ENCODE peak calls at places on chromosomes 3 and 15, in seven cellular contexts. X is activated T-cell treated with anti-CD3 and anti-CD28 coated beads for 4 hours, P is kidney, Q is adrenal gland, Y is NCI-H1694 treated with DMSO at 0.1 percent for 48 hours, U is right cardiac atrium, B is BE2C. A is an unnamed sample.

GRCh38 chr3:189049458-189050231 is 122.1 kb upstream of the TPRG1 start:
- DNase-seq in X (no peak), P (no peak), Q (no peak), Y (no peak), U (no peak), B (no peak), A (no peak)

GRCh38 chr3:29686889-29687592 is 406.2 kb downstream of the RBMS3 start:
- DNase-seq in X (no peak), P (no peak), Q (no peak), Y (no peak), U (no peak), B (no peak), A (no peak)

GRCh38 chr15:25391971-25392733 is 46.7 kb downstream of the UBE3A start:
- DNase-seq in X (no peak), P (no peak), Q (no peak), Y (no peak), U (no peak), B (no peak), A (no peak)

GRCh38 chr3:26484140-26484539 is 138.4 kb upstream of the LRRC3B start:
- DNase-seq in X (no peak), P (no peak), Q (no peak), Y (no peak), U (no peak), B (no peak), A (no peak)

GRCh38 chr3:128322030-128323022 is 144.4 kb downstream of the DNAJB8 start:
- DNase-seq in X (peak; percentile 43), P (no peak), Q (peak; percentile 65), Y (peak; percentile 19), U (peak; percentile 53), B (peak; percentile 42), A (peak; percentile 51)

GRCh38 chr15:37628507-37628906 is 305.9 kb upstream of the TMCO5A start:
- DNase-seq in X (no peak), P (no peak), Q (no peak), Y (no peak), U (no peak), B (no peak), A (no peak)

GRCh38 chr15:77107068-77107467 is 36.2 kb upstream of the TSPAN3 start:
- DNase-seq in X (no peak), P (no peak), Q (peak; percentile 7), Y (no peak), U (peak; percentile 46), B (peak; percentile 40), A (no peak)

GRCh38 chr3:140088058-140088457 is 153.1 kb downstream of the CLSTN2 start:
- DNase-seq in X (no peak), P (no peak), Q (no peak), Y (no peak), U (no peak), B (no peak), A (no peak)

GRCh38 chr15:65962187-65962586 is 92.9 kb downstream of the RAB11A start:
- DNase-seq in X (no peak), P (no peak), Q (peak; percentile 6), Y (no peak), U (peak; percentile 24), B (no peak), A (no peak)

GRCh38 chr3:55498520-55498919 is 11.4 kb upstream of the WNT5A start:
- DNase-seq in X (no peak), P (no peak), Q (no peak), Y (no peak), U (no peak), B (no peak), A (no peak)

GRCh38 chr3:195549001-195549400 is 5.9 kb upstream of the PPP1R2 start:
- DNase-seq in X (no peak), P (no peak), Q (no peak), Y (no peak), U (no peak), B (no peak), A (no peak)

GRCh38 chr3:51340311-51340829 is 44.7 kb upstream of the MANF start:
- DNase-seq in X (no peak), P (no peak), Q (peak; percentile 75), Y (no peak), U (peak; percentile 25), B (no peak), A (peak; percentile 98)

GRCh38 chr15:29053661-29054131 is 167.9 kb downstream of the APBA2 start:
- DNase-seq in X (no peak), P (no peak), Q (no peak), Y (no peak), U (no peak), B (no peak), A (no peak)

GRCh38 chr15:80480909-80481308 is 76.7 kb downstream of the ARNT2 start:
- DNase-seq in X (no peak), P (no peak), Q (peak; percentile 67), Y (no peak), U (peak; percentile 74), B (no peak), A (no peak)

GRCh38 chr3:33954956-33955355 is 156.5 kb downstream of the PDCD6IP start:
- DNase-seq in X (no peak), P (no peak), Q (no peak), Y (no peak), U (no peak), B (no peak), A (no peak)

GRCh38 chr3:55782806-55783205 is 295.7 kb upstream of the WNT5A start:
- DNase-seq in X (no peak), P (no peak), Q (no peak), Y (no peak), U (no peak), B (no peak), A (no peak)

GRCh38 chr3:171984883-171985282 is 54.5 kb upstream of the FNDC3B start:
- DNase-seq in X (no peak), P (no peak), Q (peak; percentile 24), Y (no peak), U (no peak), B (no peak), A (no peak)

GRCh38 chr3:124363451-124363850 is 366.8 kb upstream of the UMPS start:
- DNase-seq in X (no peak), P (no peak), Q (peak; percentile 70), Y (no peak), U (no peak), B (no peak), A (no peak)

GRCh38 chr3:126816956-126817777 is 113.1 kb downstream of the CHCHD6 start:
- DNase-seq in X (no peak), P (no peak), Q (peak; percentile 4), Y (peak; percentile 62), U (no peak), B (no peak), A (no peak)

GRCh38 chr3:108012304-108012703 is 78.5 kb downstream of the CD47 start:
- DNase-seq in X (no peak), P (no peak), Q (no peak), Y (no peak), U (no peak), B (no peak), A (no peak)

GRCh38 chr15:79082363-79083070 is 8.1 kb downstream of the RASGRF1 start:
- DNase-seq in X (no peak), P (no peak), Q (no peak), Y (peak; percentile 24), U (no peak), B (no peak), A (no peak)

GRCh38 chr15:66014639-66015182 is 145.4 kb downstream of the RAB11A start:
- DNase-seq in X (no peak), P (no peak), Q (no peak), Y (no peak), U (no peak), B (no peak), A (no peak)

GRCh38 chr15:60390931-60391501 is 6.8 kb downstream of the ANXA2 start:
- DNase-seq in X (no peak), P (no peak), Q (peak; percentile 78), Y (no peak), U (peak; percentile 61), B (no peak), A (peak; percentile 77)

GRCh38 chr3:46851364-46852328 is 11.6 kb downstream of the MYL3 start:
- DNase-seq in X (no peak), P (peak; percentile 56), Q (no peak), Y (no peak), U (no peak), B (no peak), A (no peak)

GRCh38 chr3:138348950-138349739 is 766 bp downstream of the MRAS start:
- DNase-seq in X (no peak), P (no peak), Q (peak; percentile 54), Y (peak; percentile 23), U (no peak), B (no peak), A (no peak)

GRCh38 chr3:149816986-149817385 is 4.0 kb downstream of the RNF13 start:
- DNase-seq in X (no peak), P (no peak), Q (no peak), Y (no peak), U (no peak), B (no peak), A (peak; percentile 72)

GRCh38 chr3:53286727-53287412 is 31.0 kb upstream of the TKT start:
- DNase-seq in X (no peak), P (no peak), Q (peak; percentile 50), Y (no peak), U (no peak), B (no peak), A (peak; percentile 93)

GRCh38 chr3:64143399-64144130 is 81.7 kb downstream of the PRICKLE2 start:
- DNase-seq in X (no peak), P (no peak), Q (peak; percentile 55), Y (peak; percentile 23), U (no peak), B (peak; percentile 42), A (peak; percentile 86)

GRCh38 chr3:26460975-26461374 is 161.6 kb upstream of the LRRC3B start:
- DNase-seq in X (no peak), P (no peak), Q (no peak), Y (no peak), U (no peak), B (no peak), A (no peak)

GRCh38 chr3:138054057-138054456 is 44.1 kb downstream of the CLDN18 start:
- DNase-seq in X (no peak), P (no peak), Q (no peak), Y (no peak), U (no peak), B (no peak), A (no peak)